ENCODE peak calls at places on chromosomes 11 and 22, in five cellular contexts. K is mammary epithelial cell, Q is colonic mucosa, O is IMR-90, W is PC-3. M is an unnamed sample. For H3K4me1, the result is how much of the 10 kb centered on the place peaks cover.

GRCh38 chr22:48826546-48826945 is 1001.1 kb downstream of the BRD1 start:
- DNase-seq in K (no peak), Q (no peak), O (no peak), W (no peak), M (no peak)

GRCh38 chr11:11010624-11011127 is 152.8 kb upstream of the ZBED5 start:
- DNase-seq in K (peak), Q (peak), O (peak), W (peak), M (peak)

GRCh38 chr22:30572210-30572609 is 2.3 kb downstream of the GAL3ST1 start:
- DNase-seq in K (no peak), Q (no peak), O (no peak), W (no peak), M (no peak)

GRCh38 chr11:34155057-34155758 is 49.8 kb downstream of the NAT10 start:
- DNase-seq in K (no peak), Q (no peak), O (no peak), W (no peak), M (no peak)

GRCh38 chr22:42906605-42907338 is 49.7 kb upstream of the ARFGAP3 start:
- DNase-seq in K (no peak), Q (no peak), O (peak), W (no peak), M (no peak)

GRCh38 chr11:113693030-113693429 is 13.1 kb downstream of the TMPRSS5 start:
- DNase-seq in K (no peak), Q (no peak), O (no peak), W (no peak), M (no peak)

GRCh38 chr22:36253523-36254490 is 874 bp downstream of the APOL1 start:
- DNase-seq in K (no peak), Q (no peak), O (no peak), W (no peak), M (no peak)

GRCh38 chr11:85875505-85875904 is 20.3 kb downstream of the CCDC83 start:
- DNase-seq in K (peak), Q (no peak), O (peak), W (peak), M (no peak)

GRCh38 chr22:26399288-26399687 is 29.8 kb upstream of the ASPHD2 start:
- DNase-seq in K (no peak), Q (no peak), O (no peak), W (no peak), M (no peak)

GRCh38 chr22:45904236-45904635 is 72.7 kb downstream of the WNT7B start:
- DNase-seq in K (no peak), Q (no peak), O (no peak), W (no peak), M (no peak)

GRCh38 chr22:32499666-32500065 is 25.1 kb downstream of the FBXO7 start:
- DNase-seq in K (no peak), Q (no peak), O (no peak), W (no peak), M (no peak)

GRCh38 chr11:393219-394033 is 583 bp upstream of the PKP3 start:
- DNase-seq in K (peak), Q (peak), O (peak), W (peak), M (no peak)

GRCh38 chr11:6083129-6083528 is 24.4 kb upstream of the OR56B4 start:
- DNase-seq in K (no peak), Q (no peak), O (no peak), W (no peak), M (no peak)

GRCh38 chr22:43226368-43226979 is 39.5 kb upstream of the TTLL12 start:
- DNase-seq in K (no peak), Q (no peak), O (peak), W (no peak), M (peak)

GRCh38 chr11:117492578-117493251 is 165.1 kb downstream of the CEP164 start:
- DNase-seq in K (no peak), Q (no peak), O (no peak), W (no peak), M (peak)

GRCh38 chr11:34209809-34210208 is 104.4 kb downstream of the NAT10 start:
- DNase-seq in K (no peak), Q (no peak), O (no peak), W (no peak), M (peak)

GRCh38 chr22:21725956-21726649 is 9.5 kb downstream of the YPEL1 start:
- DNase-seq in K (no peak), Q (no peak), O (no peak), W (no peak), M (no peak)

GRCh38 chr11:112082729-112083128 is 3.8 kb downstream of the TIMM8B start:
- DNase-seq in K (peak), Q (no peak), O (peak), W (peak), M (no peak)

GRCh38 chr11:74948546-74948897 is 369 bp downstream of the XRRA1 start:
- DNase-seq in K (no peak), Q (no peak), O (no peak), W (no peak), M (no peak)

GRCh38 chr22:43630451-43630850 is 181.7 kb downstream of the EFCAB6 start:
- DNase-seq in K (no peak), Q (no peak), O (no peak), W (no peak), M (no peak)

GRCh38 chr11:11732116-11732515 is 109.7 kb upstream of the USP47 start:
- DNase-seq in K (peak), Q (no peak), O (peak), W (no peak), M (no peak)

GRCh38 chr11:68038718-68039525 is at the start of gene TCIRG1:
- DNase-seq in K (peak), Q (peak), O (peak), W (peak), M (peak)

GRCh38 chr22:40491990-40492631 is 121.7 kb downstream of the SGSM3 start:
- DNase-seq in K (no peak), Q (no peak), O (peak), W (no peak), M (no peak)

GRCh38 chr22:33674357-33674756 is 245.9 kb downstream of the LARGE1 start:
- DNase-seq in K (peak), Q (no peak), O (no peak), W (no peak), M (no peak)

GRCh38 chr11:128289048-128289447 is 298.3 kb downstream of the ETS1 start:
- DNase-seq in K (no peak), Q (no peak), O (no peak), W (no peak), M (no peak)

GRCh38 chr11:42329930-42330555 is 870.6 kb upstream of the LRRC4C start:
- DNase-seq in K (peak), Q (no peak), O (no peak), W (peak), M (no peak)

GRCh38 chr22:22201925-22202343 is 42.7 kb upstream of the VPREB1 start:
- DNase-seq in K (no peak), Q (no peak), O (no peak), W (no peak), M (no peak)

DNA sequence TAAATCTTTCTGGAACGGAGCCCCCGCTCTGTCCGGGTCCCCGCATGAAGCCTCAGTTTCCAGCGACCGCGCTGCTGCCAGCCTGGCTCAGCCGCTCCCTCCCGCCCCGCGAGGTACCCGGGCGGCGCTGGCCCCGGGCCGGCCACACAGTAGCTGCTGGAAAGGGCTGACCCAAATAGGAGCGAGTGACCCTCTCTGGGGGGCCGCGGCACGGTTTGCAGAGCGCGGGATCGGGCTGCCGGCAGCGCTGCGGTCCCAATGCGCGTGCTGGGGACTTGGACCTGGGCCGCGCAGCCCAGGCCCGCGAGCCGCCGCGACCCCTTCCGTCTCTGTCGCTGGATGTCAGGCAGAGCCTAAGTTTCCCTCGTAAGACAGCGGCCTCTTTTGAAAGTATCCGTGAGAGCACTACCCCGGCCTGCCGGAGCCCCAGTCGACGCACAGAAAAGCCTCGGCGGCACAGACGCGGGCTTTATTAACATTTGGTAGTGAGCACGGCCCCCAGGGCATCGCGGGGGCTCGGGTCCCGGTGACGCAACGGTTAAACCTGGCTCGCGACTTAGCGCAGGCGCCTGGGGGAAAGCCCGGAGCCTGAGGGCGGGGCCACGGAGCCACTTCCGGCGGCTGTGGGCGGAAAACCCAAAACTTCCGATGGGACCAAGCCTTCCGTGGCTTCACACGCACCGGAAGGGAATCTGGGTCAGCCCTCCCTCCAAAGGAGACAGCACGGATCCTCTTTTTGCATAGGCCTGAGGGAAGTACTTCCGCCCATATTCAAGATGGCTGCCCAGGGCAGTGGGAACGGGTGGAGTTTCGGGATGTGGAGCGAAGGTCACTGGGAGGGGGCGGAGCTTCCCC is 14.9 kb downstream of the BAD start:
- DNase-seq in K (peak), Q (peak), O (peak), W (peak), M (peak)
- TF ChIP-seq CTCF in K (no peak), Q (no peak), O (peak), W (no peak), M (peak)

DNA sequence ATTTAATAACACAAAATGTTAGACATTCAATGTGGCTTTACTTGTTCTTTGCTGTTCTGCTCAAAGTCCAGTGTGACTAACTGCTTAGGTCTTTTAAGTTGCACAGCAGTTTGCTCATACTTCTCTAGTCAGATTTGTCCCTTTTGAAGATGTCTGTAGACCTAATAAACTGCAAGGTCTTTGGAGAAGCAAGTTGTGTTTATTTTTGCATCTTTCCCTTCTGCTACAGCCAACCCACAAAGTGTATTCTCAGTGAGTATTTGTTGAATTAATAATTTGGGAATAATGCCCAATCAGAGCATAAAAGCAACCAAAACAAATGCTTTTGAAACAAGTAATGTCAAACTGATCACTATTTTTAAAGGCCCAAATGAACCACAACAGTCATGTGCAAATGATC is 312.5 kb downstream of the CADM1 start:
- DNase-seq in K (no peak), Q (no peak), O (peak), W (no peak), M (no peak)
- H3K9ac ChIP-seq in K (no peak), Q (no peak), O (no peak), W (no peak), M (no peak)

GRCh38 chr11:20026629-20027545 is 133.4 kb downstream of the DBX1 start:
- DNase-seq in K (peak), Q (no peak), O (no peak), W (peak), M (peak)

GRCh38 chr11:20030472-20030871 is 129.8 kb downstream of the DBX1 start:
- DNase-seq in K (no peak), Q (no peak), O (no peak), W (no peak), M (no peak)

GRCh38 chr11:20027546-20028014 is 132.7 kb downstream of the DBX1 start:
- DNase-seq in K (no peak), Q (no peak), O (peak), W (no peak), M (no peak)

GRCh38 chr11:20031155-20032001 is 128.9 kb downstream of the DBX1 start:
- DNase-seq in K (peak), Q (no peak), O (peak), W (peak), M (peak)

GRCh38 chr11:20029193-20029592 is 131.1 kb downstream of the DBX1 start:
- DNase-seq in K (no peak), Q (no peak), O (no peak), W (no peak), M (no peak)
- H3K4me1 ChIP-seq in K (half or more), Q (under half), O (under half), W (under half), M (half or more)

GRCh38 chr11:79019277-79019676 is 421.6 kb downstream of the TENM4 start:
- DNase-seq in K (no peak), Q (no peak), O (no peak), W (no peak), M (no peak)

GRCh38 chr11:79011357-79011756 is 429.5 kb downstream of the TENM4 start:
- DNase-seq in K (no peak), Q (no peak), O (no peak), W (no peak), M (no peak)

GRCh38 chr11:79018371-79018849 is 422.4 kb downstream of the TENM4 start:
- DNase-seq in K (no peak), Q (no peak), O (peak), W (peak), M (no peak)

GRCh38 chr11:79007811-79008294 is 433.0 kb downstream of the TENM4 start:
- DNase-seq in K (no peak), Q (no peak), O (no peak), W (no peak), M (no peak)

DNA sequence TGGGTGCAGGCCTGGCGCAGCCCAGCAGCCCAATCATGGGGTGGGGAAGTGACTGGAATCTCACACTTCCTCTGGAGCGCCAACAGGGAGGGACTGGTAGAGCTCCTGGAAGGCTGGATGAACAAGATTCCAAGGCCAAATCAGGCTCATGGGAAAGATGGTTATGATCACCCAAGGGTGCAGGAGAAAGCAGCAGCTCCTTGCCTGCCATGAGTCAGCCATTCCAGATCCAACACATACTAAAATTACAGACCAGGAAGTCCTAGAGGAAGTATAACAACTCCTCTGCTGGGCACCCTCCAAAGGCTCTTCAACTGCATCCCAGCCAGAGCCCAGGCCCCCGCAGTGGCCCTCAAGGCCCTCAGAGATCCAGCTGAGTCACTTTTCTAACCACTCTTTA is 427.3 kb downstream of the TENM4 start:
- DNase-seq in K (no peak), Q (no peak), O (peak), W (peak), M (no peak)
- TF ChIP-seq CTCF in K (no peak), Q (no peak), O (no peak), W (no peak), M (no peak)

GRCh38 chr11:69048056-69048717 is 545 bp upstream of the TPCN2 start:
- DNase-seq in K (peak), Q (no peak), O (no peak), W (peak), M (no peak)
- H3K9ac ChIP-seq in K (no peak), Q (no peak), O (peak), W (no peak), M (no peak)

M was measured in neural progenitor cell.